ENCODE peak calls at places on chromosomes 2 and 18, in five cellular contexts. One of them, this sample, is unnamed.

GRCh38 chr2:146898083-146898482 is 946.7 kb upstream of the ACVR2A start:
- DNase-seq in NT2/D1: no peak
- DNase-seq in HepG2: no peak
- DNase-seq in H1: no peak
- DNase-seq in GM12878: no peak
- DNase-seq in this sample: no peak

GRCh38 chr2:149005471-149006077 is 32.9 kb upstream of the LYPD6B start:
- DNase-seq in NT2/D1: no peak
- DNase-seq in GM12878: no peak
- DNase-seq in HepG2: no peak
- DNase-seq in H1: no peak
- DNase-seq in this sample: no peak

GRCh38 chr2:239694487-239694886 is 293.7 kb upstream of the HDAC4 start:
- DNase-seq in HepG2: no peak
- DNase-seq in GM12878: no peak
- DNase-seq in H1: no peak
- DNase-seq in NT2/D1: no peak
- DNase-seq in this sample: no peak

GRCh38 chr2:58981237-58981636 is 740.1 kb upstream of the FANCL start:
- DNase-seq in H1: no peak
- DNase-seq in NT2/D1: no peak
- DNase-seq in GM12878: no peak
- DNase-seq in HepG2: no peak
- DNase-seq in this sample: no peak

GRCh38 chr2:67880291-67880761 is 182.5 kb downstream of the C1D start:
- DNase-seq in GM12878: no peak
- DNase-seq in H1: no peak
- DNase-seq in HepG2: no peak
- DNase-seq in NT2/D1: no peak
- DNase-seq in this sample: no peak

GRCh38 chr2:96874099-96874831 is 4.4 kb upstream of the SEMA4C start:
- DNase-seq in GM12878: peak
- DNase-seq in H1: no peak
- DNase-seq in HepG2: no peak
- DNase-seq in NT2/D1: no peak
- DNase-seq in this sample: no peak

GRCh38 chr2:174952607-174953006 is 52.6 kb downstream of the CHN1 start:
- DNase-seq in HepG2: no peak
- DNase-seq in NT2/D1: no peak
- DNase-seq in GM12878: no peak
- DNase-seq in H1: no peak
- DNase-seq in this sample: no peak

GRCh38 chr2:70514612-70515055 is 39.0 kb downstream of the TGFA start:
- DNase-seq in H1: no peak
- DNase-seq in HepG2: peak
- DNase-seq in GM12878: no peak
- DNase-seq in NT2/D1: no peak
- DNase-seq in this sample: no peak

GRCh38 chr2:65142515-65142914 is 12.6 kb upstream of the RAB1A start:
- DNase-seq in NT2/D1: no peak
- DNase-seq in H1: no peak
- DNase-seq in GM12878: no peak
- DNase-seq in HepG2: no peak
- DNase-seq in this sample: no peak

GRCh38 chr2:199830531-199830930 is 20.5 kb downstream of the FTCDNL1 start:
- DNase-seq in NT2/D1: no peak
- DNase-seq in HepG2: no peak
- DNase-seq in GM12878: no peak
- DNase-seq in H1: no peak
- DNase-seq in this sample: no peak

GRCh38 chr2:72035518-72036172 is 112.0 kb downstream of the CYP26B1 start:
- DNase-seq in H1: no peak
- DNase-seq in NT2/D1: no peak
- DNase-seq in GM12878: no peak
- DNase-seq in HepG2: no peak
- DNase-seq in this sample: peak

GRCh38 chr2:14909795-14910194 is 277.3 kb downstream of the LRATD1 start:
- DNase-seq in NT2/D1: no peak
- DNase-seq in H1: no peak
- DNase-seq in HepG2: no peak
- DNase-seq in GM12878: no peak
- DNase-seq in this sample: no peak

GRCh38 chr2:10499275-10499907 is 51.3 kb upstream of the ODC1 start:
- DNase-seq in NT2/D1: no peak
- DNase-seq in HepG2: no peak
- DNase-seq in H1: no peak
- DNase-seq in GM12878: no peak
- DNase-seq in this sample: no peak

GRCh38 chr2:183740241-183740640 is 616.0 kb downstream of the NUP35 start:
- DNase-seq in GM12878: no peak
- DNase-seq in NT2/D1: no peak
- DNase-seq in HepG2: no peak
- DNase-seq in H1: no peak
- DNase-seq in this sample: no peak

GRCh38 chr2:43239981-43240761 is 13.8 kb upstream of the ZFP36L2 start:
- DNase-seq in H1: no peak
- DNase-seq in HepG2: no peak
- DNase-seq in GM12878: no peak
- DNase-seq in NT2/D1: no peak
- DNase-seq in this sample: no peak

GRCh38 chr2:17068016-17068415 is 402.4 kb upstream of the CYRIA start:
- DNase-seq in H1: no peak
- DNase-seq in GM12878: no peak
- DNase-seq in NT2/D1: no peak
- DNase-seq in HepG2: no peak
- DNase-seq in this sample: no peak

GRCh38 chr2:5589183-5589582 is 103.0 kb upstream of the SOX11 start:
- DNase-seq in HepG2: no peak
- DNase-seq in GM12878: no peak
- DNase-seq in H1: no peak
- DNase-seq in NT2/D1: no peak
- DNase-seq in this sample: no peak

GRCh38 chr18:8177330-8178016 is 431.8 kb upstream of the RAB12 start:
- DNase-seq in NT2/D1: no peak
- DNase-seq in H1: no peak
- DNase-seq in GM12878: no peak
- DNase-seq in HepG2: peak
- DNase-seq in this sample: peak

GRCh38 chr18:9449580-9449979 is 25.7 kb upstream of the RALBP1 start:
- DNase-seq in NT2/D1: no peak
- DNase-seq in GM12878: no peak
- DNase-seq in HepG2: no peak
- DNase-seq in H1: no peak
- DNase-seq in this sample: no peak

GRCh38 chr18:7255054-7255453 is 24.2 kb downstream of the LRRC30 start:
- DNase-seq in NT2/D1: no peak
- DNase-seq in GM12878: no peak
- DNase-seq in H1: no peak
- DNase-seq in HepG2: no peak
- DNase-seq in this sample: no peak

GRCh38 chr2:198966269-198966668 is 491.5 kb downstream of the SATB2 start:
- DNase-seq in GM12878: no peak
- DNase-seq in HepG2: no peak
- DNase-seq in NT2/D1: no peak
- DNase-seq in H1: no peak
- DNase-seq in this sample: no peak

GRCh38 chr18:11387880-11388279 is 221.5 kb upstream of the SLC35G4 start:
- DNase-seq in H1: no peak
- DNase-seq in NT2/D1: no peak
- DNase-seq in GM12878: no peak
- DNase-seq in HepG2: peak
- DNase-seq in this sample: peak

GRCh38 chr2:236250909-236251579 is 13.2 kb downstream of the ASB18 start:
- DNase-seq in H1: no peak
- DNase-seq in NT2/D1: no peak
- DNase-seq in HepG2: no peak
- DNase-seq in GM12878: no peak
- DNase-seq in this sample: no peak

GRCh38 chr18:45726603-45727002 is 2.6 kb downstream of the SLC14A1 start:
- DNase-seq in GM12878: no peak
- DNase-seq in HepG2: no peak
- DNase-seq in H1: no peak
- DNase-seq in NT2/D1: no peak
- DNase-seq in this sample: no peak

GRCh38 chr2:63346441-63346840 is 241.8 kb downstream of the WDPCP start:
- DNase-seq in HepG2: no peak
- DNase-seq in H1: no peak
- DNase-seq in NT2/D1: no peak
- DNase-seq in GM12878: no peak
- DNase-seq in this sample: no peak

GRCh38 chr18:4789506-4789905 is 334.4 kb upstream of the DLGAP1 start:
- DNase-seq in HepG2: no peak
- DNase-seq in NT2/D1: no peak
- DNase-seq in H1: no peak
- DNase-seq in GM12878: no peak
- DNase-seq in this sample: no peak

GRCh38 chr2:162118166-162119031 is 33.6 kb downstream of the GCG start:
- DNase-seq in HepG2: no peak
- DNase-seq in GM12878: no peak
- DNase-seq in H1: no peak
- DNase-seq in NT2/D1: no peak
- DNase-seq in this sample: no peak

GRCh38 chr2:236179653-236180500 is 11.7 kb upstream of the GBX2 start:
- DNase-seq in NT2/D1: no peak
- DNase-seq in GM12878: no peak
- DNase-seq in HepG2: no peak
- DNase-seq in H1: no peak
- DNase-seq in this sample: no peak

GRCh38 chr2:55581875-55582547 is 35.4 kb downstream of the PPP4R3B start:
- DNase-seq in H1: no peak
- DNase-seq in GM12878: no peak
- DNase-seq in HepG2: no peak
- DNase-seq in NT2/D1: no peak
- DNase-seq in this sample: no peak

GRCh38 chr2:45433363-45433762 is 177.7 kb downstream of the SRBD1 start:
- DNase-seq in NT2/D1: no peak
- DNase-seq in HepG2: no peak
- DNase-seq in GM12878: no peak
- DNase-seq in H1: no peak
- DNase-seq in this sample: no peak

DNA sequence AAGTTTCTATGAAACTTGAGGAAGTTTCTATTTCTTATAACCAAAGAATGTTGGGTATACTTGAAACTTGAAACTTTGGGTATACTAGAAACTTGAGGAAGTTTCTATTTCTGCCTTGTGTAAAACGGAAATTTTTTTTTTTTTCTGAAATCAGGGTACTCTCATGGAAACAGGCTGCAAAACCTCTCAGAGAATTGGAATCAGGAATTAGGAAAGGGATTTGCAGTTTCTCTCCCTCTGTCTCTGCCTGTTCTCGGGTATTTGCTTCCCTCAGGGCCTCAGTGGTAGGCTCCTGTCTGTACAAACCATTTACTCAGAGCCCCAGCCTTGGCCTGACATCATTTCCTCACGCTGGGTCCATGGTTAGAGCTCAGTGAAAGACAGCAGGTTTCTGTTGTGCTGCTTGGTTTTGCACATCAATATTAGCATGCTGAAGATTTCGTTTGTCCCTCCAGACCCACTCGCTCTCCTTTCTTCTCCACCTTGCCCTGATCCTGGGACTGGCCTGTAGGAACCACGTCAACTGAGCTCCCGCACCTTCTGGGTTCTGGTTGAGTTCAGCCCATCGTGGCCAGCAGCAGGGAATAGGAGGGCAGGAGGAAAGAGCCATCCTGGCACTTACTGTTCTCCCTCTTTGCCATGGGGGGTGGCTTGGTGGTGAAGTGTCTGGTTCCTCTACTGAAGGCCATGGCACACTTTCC is 106.4 kb downstream of the POLR1A start:
- DNase-seq in NT2/D1: no peak
- DNase-seq in H1: no peak
- DNase-seq in HepG2: no peak
- DNase-seq in GM12878: peak
- DNase-seq in this sample: no peak
- TF ChIP-seq SUZ12 in NT2/D1: no peak
- TF ChIP-seq SUZ12 in H1: no peak
- TF ChIP-seq SUZ12 in HepG2: no peak
- TF ChIP-seq SUZ12 in GM12878: no peak
- TF ChIP-seq SUZ12 in this sample: no peak

GRCh38 chr18:48194787-48195186 is 214.4 kb downstream of the ZBTB7C start:
- DNase-seq in NT2/D1: no peak
- DNase-seq in H1: no peak
- DNase-seq in HepG2: no peak
- DNase-seq in GM12878: no peak
- DNase-seq in this sample: no peak
- TF ChIP-seq SUZ12 in NT2/D1: no peak
- TF ChIP-seq SUZ12 in H1: no peak
- TF ChIP-seq SUZ12 in HepG2: no peak
- TF ChIP-seq SUZ12 in GM12878: no peak
- TF ChIP-seq SUZ12 in this sample: no peak

GRCh38 chr2:224173210-224173609 is 134.1 kb upstream of the SERPINE2 start:
- DNase-seq in H1: no peak
- DNase-seq in GM12878: no peak
- DNase-seq in NT2/D1: no peak
- DNase-seq in HepG2: no peak
- DNase-seq in this sample: no peak
- TF ChIP-seq SUZ12 in H1: no peak
- TF ChIP-seq SUZ12 in GM12878: no peak
- TF ChIP-seq SUZ12 in NT2/D1: no peak
- TF ChIP-seq SUZ12 in HepG2: no peak
- TF ChIP-seq SUZ12 in this sample: no peak

GRCh38 chr2:85750509-85751299 is 3.1 kb upstream of the ATOH8 start:
- DNase-seq in H1: peak
- DNase-seq in GM12878: no peak
- DNase-seq in HepG2: peak
- DNase-seq in NT2/D1: no peak
- DNase-seq in this sample: peak
- TF ChIP-seq SUZ12 in H1: no peak
- TF ChIP-seq SUZ12 in GM12878: no peak
- TF ChIP-seq SUZ12 in HepG2: no peak
- TF ChIP-seq SUZ12 in NT2/D1: no peak
- TF ChIP-seq SUZ12 in this sample: no peak

DNA sequence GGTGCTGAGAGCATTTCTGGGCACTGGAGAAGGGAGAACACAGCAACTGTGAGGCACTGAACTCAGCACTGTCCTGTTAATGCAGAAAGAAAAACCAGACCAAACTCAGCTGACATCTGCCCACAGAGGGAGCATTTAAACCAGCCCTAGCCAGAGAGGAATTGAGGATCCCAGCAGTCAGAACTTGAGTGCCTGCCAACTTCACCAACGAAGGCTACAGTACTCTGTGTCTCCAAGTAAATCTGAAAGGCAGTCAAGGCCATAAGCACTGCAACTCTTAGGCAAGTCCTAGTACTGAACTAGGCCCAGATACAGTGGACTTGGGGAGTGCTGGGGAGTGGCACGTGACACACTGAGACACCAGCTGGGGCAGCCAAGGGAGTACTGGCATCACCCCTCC is 176.2 kb upstream of the ZC3H15 start:
- DNase-seq in H1: no peak
- DNase-seq in HepG2: no peak
- DNase-seq in GM12878: no peak
- DNase-seq in NT2/D1: no peak
- DNase-seq in this sample: no peak
- TF ChIP-seq SUZ12 in H1: no peak
- TF ChIP-seq SUZ12 in HepG2: no peak
- TF ChIP-seq SUZ12 in GM12878: no peak
- TF ChIP-seq SUZ12 in NT2/D1: no peak
- TF ChIP-seq SUZ12 in this sample: no peak

This sample was measured in HEK293T.